ENCODE peak calls at places on chromosomes 16 and 17, in eight cellular contexts. One of them, this sample, is unnamed.

GRCh38 chr16:19696312-19696711 is 21.7 kb downstream of the KNOP1 start:
- DNase-seq in endothelial cell of umbilical vein: peak
- DNase-seq in BJ: peak
- DNase-seq in lower lobe of right lung: peak
- DNase-seq in type B pancreatic cell: no peak
- DNase-seq in CD4-positive, alpha-beta T cell: peak
- DNase-seq in colonic mucosa: peak
- DNase-seq in endothelial cell: no peak
- DNase-seq in this sample: peak

GRCh38 chr17:57372156-57372555 is 115.8 kb downstream of the MSI2 start:
- DNase-seq in type B pancreatic cell: no peak
- DNase-seq in CD4-positive, alpha-beta T cell: no peak
- DNase-seq in lower lobe of right lung: no peak
- DNase-seq in colonic mucosa: no peak
- DNase-seq in endothelial cell of umbilical vein: peak
- DNase-seq in endothelial cell: no peak
- DNase-seq in BJ: no peak
- DNase-seq in this sample: peak

GRCh38 chr16:29694384-29695195 is 15.6 kb downstream of the QPRT start:
- DNase-seq in BJ: no peak
- DNase-seq in endothelial cell of umbilical vein: no peak
- DNase-seq in endothelial cell: no peak
- DNase-seq in type B pancreatic cell: no peak
- DNase-seq in lower lobe of right lung: peak
- DNase-seq in colonic mucosa: no peak
- DNase-seq in CD4-positive, alpha-beta T cell: no peak
- DNase-seq in this sample: no peak

GRCh38 chr17:39659286-39660010 is 5.7 kb upstream of the TCAP start:
- DNase-seq in type B pancreatic cell: no peak
- DNase-seq in endothelial cell: no peak
- DNase-seq in BJ: no peak
- DNase-seq in endothelial cell of umbilical vein: peak
- DNase-seq in CD4-positive, alpha-beta T cell: no peak
- DNase-seq in colonic mucosa: no peak
- DNase-seq in lower lobe of right lung: no peak
- DNase-seq in this sample: no peak

GRCh38 chr17:46026045-46026814 is 27.2 kb downstream of the STH start:
- DNase-seq in type B pancreatic cell: no peak
- DNase-seq in colonic mucosa: no peak
- DNase-seq in CD4-positive, alpha-beta T cell: no peak
- DNase-seq in lower lobe of right lung: no peak
- DNase-seq in BJ: no peak
- DNase-seq in endothelial cell: no peak
- DNase-seq in endothelial cell of umbilical vein: no peak
- DNase-seq in this sample: no peak

GRCh38 chr17:80071116-80071980 is 30.0 kb upstream of the GAA start:
- DNase-seq in BJ: no peak
- DNase-seq in endothelial cell of umbilical vein: peak
- DNase-seq in type B pancreatic cell: no peak
- DNase-seq in endothelial cell: no peak
- DNase-seq in colonic mucosa: peak
- DNase-seq in CD4-positive, alpha-beta T cell: no peak
- DNase-seq in lower lobe of right lung: no peak
- DNase-seq in this sample: peak

GRCh38 chr16:85151603-85152413 is 39.5 kb upstream of the CIBAR2 start:
- DNase-seq in endothelial cell of umbilical vein: peak
- DNase-seq in endothelial cell: no peak
- DNase-seq in BJ: peak
- DNase-seq in type B pancreatic cell: no peak
- DNase-seq in lower lobe of right lung: no peak
- DNase-seq in CD4-positive, alpha-beta T cell: no peak
- DNase-seq in colonic mucosa: peak
- DNase-seq in this sample: peak

GRCh38 chr17:75795820-75796607 is 11.4 kb downstream of the UNK start:
- DNase-seq in type B pancreatic cell: no peak
- DNase-seq in endothelial cell: no peak
- DNase-seq in BJ: no peak
- DNase-seq in lower lobe of right lung: peak
- DNase-seq in colonic mucosa: no peak
- DNase-seq in CD4-positive, alpha-beta T cell: no peak
- DNase-seq in endothelial cell of umbilical vein: no peak
- DNase-seq in this sample: no peak

GRCh38 chr16:57305159-57305811 is 20.8 kb upstream of the PLLP start:
- DNase-seq in colonic mucosa: no peak
- DNase-seq in lower lobe of right lung: no peak
- DNase-seq in BJ: no peak
- DNase-seq in type B pancreatic cell: no peak
- DNase-seq in CD4-positive, alpha-beta T cell: no peak
- DNase-seq in endothelial cell of umbilical vein: no peak
- DNase-seq in endothelial cell: no peak
- DNase-seq in this sample: peak

GRCh38 chr17:77961741-77962140 is 3.2 kb downstream of the TNRC6C start:
- DNase-seq in type B pancreatic cell: no peak
- DNase-seq in CD4-positive, alpha-beta T cell: no peak
- DNase-seq in endothelial cell of umbilical vein: no peak
- DNase-seq in BJ: no peak
- DNase-seq in lower lobe of right lung: no peak
- DNase-seq in colonic mucosa: no peak
- DNase-seq in endothelial cell: no peak
- DNase-seq in this sample: peak

GRCh38 chr17:27977751-27978688 is 64.5 kb upstream of the NLK start:
- DNase-seq in lower lobe of right lung: no peak
- DNase-seq in type B pancreatic cell: no peak
- DNase-seq in BJ: no peak
- DNase-seq in colonic mucosa: no peak
- DNase-seq in endothelial cell: no peak
- DNase-seq in endothelial cell of umbilical vein: no peak
- DNase-seq in CD4-positive, alpha-beta T cell: no peak
- DNase-seq in this sample: no peak

GRCh38 chr17:50564916-50565315 is 4.4 kb downstream of the CACNA1G start:
- DNase-seq in endothelial cell of umbilical vein: no peak
- DNase-seq in BJ: no peak
- DNase-seq in type B pancreatic cell: no peak
- DNase-seq in CD4-positive, alpha-beta T cell: no peak
- DNase-seq in colonic mucosa: peak
- DNase-seq in endothelial cell: no peak
- DNase-seq in lower lobe of right lung: no peak
- DNase-seq in this sample: peak

GRCh38 chr16:66344533-66345145 is 21.9 kb upstream of the CDH5 start:
- DNase-seq in colonic mucosa: peak
- DNase-seq in BJ: no peak
- DNase-seq in endothelial cell: peak
- DNase-seq in type B pancreatic cell: no peak
- DNase-seq in CD4-positive, alpha-beta T cell: no peak
- DNase-seq in lower lobe of right lung: no peak
- DNase-seq in endothelial cell of umbilical vein: peak
- DNase-seq in this sample: peak

GRCh38 chr16:68190099-68190498 is 45.8 kb downstream of the ESRP2 start:
- DNase-seq in lower lobe of right lung: no peak
- DNase-seq in endothelial cell of umbilical vein: no peak
- DNase-seq in BJ: no peak
- DNase-seq in endothelial cell: no peak
- DNase-seq in CD4-positive, alpha-beta T cell: no peak
- DNase-seq in colonic mucosa: no peak
- DNase-seq in type B pancreatic cell: no peak
- DNase-seq in this sample: no peak

GRCh38 chr16:68235105-68235881 is 634 bp downstream of the ESRP2 start:
- DNase-seq in endothelial cell of umbilical vein: no peak
- DNase-seq in colonic mucosa: peak
- DNase-seq in lower lobe of right lung: peak
- DNase-seq in BJ: no peak
- DNase-seq in type B pancreatic cell: peak
- DNase-seq in CD4-positive, alpha-beta T cell: no peak
- DNase-seq in endothelial cell: no peak
- DNase-seq in this sample: no peak

GRCh38 chr17:60277258-60277657 is 114.7 kb downstream of the USP32 start:
- DNase-seq in endothelial cell of umbilical vein: no peak
- DNase-seq in endothelial cell: no peak
- DNase-seq in CD4-positive, alpha-beta T cell: no peak
- DNase-seq in lower lobe of right lung: no peak
- DNase-seq in colonic mucosa: no peak
- DNase-seq in BJ: no peak
- DNase-seq in type B pancreatic cell: no peak
- DNase-seq in this sample: no peak

GRCh38 chr16:73040136-73040535 is 7.8 kb downstream of the ZFHX3 start:
- DNase-seq in endothelial cell: no peak
- DNase-seq in endothelial cell of umbilical vein: no peak
- DNase-seq in type B pancreatic cell: no peak
- DNase-seq in lower lobe of right lung: no peak
- DNase-seq in CD4-positive, alpha-beta T cell: no peak
- DNase-seq in BJ: no peak
- DNase-seq in colonic mucosa: no peak
- DNase-seq in this sample: no peak

GRCh38 chr17:16875662-16876061 is 96.3 kb downstream of the TNFRSF13B start:
- DNase-seq in endothelial cell: no peak
- DNase-seq in CD4-positive, alpha-beta T cell: no peak
- DNase-seq in BJ: no peak
- DNase-seq in lower lobe of right lung: no peak
- DNase-seq in type B pancreatic cell: no peak
- DNase-seq in colonic mucosa: no peak
- DNase-seq in endothelial cell of umbilical vein: no peak
- DNase-seq in this sample: peak

GRCh38 chr16:31214705-31215286 is 877 bp downstream of the TRIM72 start:
- DNase-seq in endothelial cell of umbilical vein: no peak
- DNase-seq in CD4-positive, alpha-beta T cell: no peak
- DNase-seq in BJ: no peak
- DNase-seq in lower lobe of right lung: peak
- DNase-seq in colonic mucosa: no peak
- DNase-seq in endothelial cell: peak
- DNase-seq in type B pancreatic cell: no peak
- DNase-seq in this sample: no peak

GRCh38 chr17:19647697-19648474 is 665 bp upstream of the ALDH3A2 start:
- DNase-seq in CD4-positive, alpha-beta T cell: peak
- DNase-seq in colonic mucosa: peak
- DNase-seq in endothelial cell: peak
- DNase-seq in BJ: no peak
- DNase-seq in lower lobe of right lung: peak
- DNase-seq in endothelial cell of umbilical vein: peak
- DNase-seq in type B pancreatic cell: peak
- DNase-seq in this sample: peak

GRCh38 chr17:66304304-66305174 is 2.1 kb downstream of the PRKCA start:
- DNase-seq in endothelial cell: no peak
- DNase-seq in CD4-positive, alpha-beta T cell: peak
- DNase-seq in type B pancreatic cell: no peak
- DNase-seq in colonic mucosa: peak
- DNase-seq in BJ: no peak
- DNase-seq in endothelial cell of umbilical vein: peak
- DNase-seq in lower lobe of right lung: no peak
- DNase-seq in this sample: no peak

DNA sequence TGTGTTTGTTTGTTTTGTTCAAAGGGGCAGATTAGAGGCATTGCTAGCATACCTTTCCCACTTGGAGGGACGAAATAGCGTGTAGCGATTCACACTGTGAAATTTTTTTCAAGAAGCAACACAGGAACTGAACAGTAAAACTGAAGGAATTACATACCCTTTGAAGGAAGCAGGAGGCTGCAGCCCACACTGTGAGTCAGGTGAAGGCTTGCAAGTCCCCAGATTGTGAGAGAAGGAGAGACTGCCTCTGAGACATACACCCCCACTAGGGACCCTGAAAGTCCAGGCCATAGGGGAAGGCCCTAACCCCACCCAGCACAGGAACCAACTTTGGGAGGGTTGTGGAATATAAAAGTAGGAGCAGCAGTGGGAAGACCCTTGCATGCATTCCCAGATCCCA is 69.6 kb upstream of the HS3ST3A1 start:
- DNase-seq in type B pancreatic cell: no peak
- DNase-seq in endothelial cell of umbilical vein: no peak
- DNase-seq in colonic mucosa: no peak
- DNase-seq in endothelial cell: no peak
- DNase-seq in BJ: no peak
- DNase-seq in lower lobe of right lung: no peak
- DNase-seq in CD4-positive, alpha-beta T cell: no peak
- DNase-seq in this sample: no peak
- TF ChIP-seq CTCF in type B pancreatic cell: no peak
- TF ChIP-seq CTCF in endothelial cell of umbilical vein: no peak
- TF ChIP-seq CTCF in colonic mucosa: no peak
- TF ChIP-seq CTCF in endothelial cell: no peak
- TF ChIP-seq CTCF in BJ: no peak
- TF ChIP-seq CTCF in lower lobe of right lung: no peak
- TF ChIP-seq CTCF in CD4-positive, alpha-beta T cell: no peak
- TF ChIP-seq CTCF in this sample: no peak

GRCh38 chr16:69494993-69495392 is 70.6 kb downstream of the CYB5B start:
- DNase-seq in endothelial cell: peak
- DNase-seq in CD4-positive, alpha-beta T cell: no peak
- DNase-seq in colonic mucosa: peak
- DNase-seq in BJ: no peak
- DNase-seq in endothelial cell of umbilical vein: peak
- DNase-seq in type B pancreatic cell: no peak
- DNase-seq in lower lobe of right lung: no peak
- DNase-seq in this sample: no peak
- TF ChIP-seq CTCF in endothelial cell: peak
- TF ChIP-seq CTCF in CD4-positive, alpha-beta T cell: no peak
- TF ChIP-seq CTCF in colonic mucosa: peak
- TF ChIP-seq CTCF in BJ: peak
- TF ChIP-seq CTCF in endothelial cell of umbilical vein: peak
- TF ChIP-seq CTCF in type B pancreatic cell: peak
- TF ChIP-seq CTCF in lower lobe of right lung: peak
- TF ChIP-seq CTCF in this sample: peak

GRCh38 chr17:82452162-82452561 is 1.6 kb upstream of the CYBC1 start:
- DNase-seq in BJ: no peak
- DNase-seq in colonic mucosa: no peak
- DNase-seq in endothelial cell of umbilical vein: no peak
- DNase-seq in CD4-positive, alpha-beta T cell: no peak
- DNase-seq in endothelial cell: no peak
- DNase-seq in lower lobe of right lung: no peak
- DNase-seq in type B pancreatic cell: no peak
- DNase-seq in this sample: no peak

GRCh38 chr17:82449136-82449882 is 1.2 kb downstream of the CYBC1 start:
- DNase-seq in CD4-positive, alpha-beta T cell: peak
- DNase-seq in type B pancreatic cell: no peak
- DNase-seq in lower lobe of right lung: no peak
- DNase-seq in BJ: no peak
- DNase-seq in endothelial cell of umbilical vein: no peak
- DNase-seq in endothelial cell: peak
- DNase-seq in colonic mucosa: no peak
- DNase-seq in this sample: no peak

GRCh38 chr17:82449883-82450356 is 632 bp downstream of the CYBC1 start:
- DNase-seq in colonic mucosa: peak
- DNase-seq in CD4-positive, alpha-beta T cell: peak
- DNase-seq in BJ: no peak
- DNase-seq in endothelial cell of umbilical vein: no peak
- DNase-seq in type B pancreatic cell: no peak
- DNase-seq in lower lobe of right lung: no peak
- DNase-seq in endothelial cell: no peak
- DNase-seq in this sample: no peak

GRCh38 chr17:82446649-82447048 is 3.9 kb downstream of the CYBC1 start:
- DNase-seq in BJ: no peak
- DNase-seq in type B pancreatic cell: no peak
- DNase-seq in lower lobe of right lung: no peak
- DNase-seq in CD4-positive, alpha-beta T cell: no peak
- DNase-seq in colonic mucosa: no peak
- DNase-seq in endothelial cell: no peak
- DNase-seq in endothelial cell of umbilical vein: no peak
- DNase-seq in this sample: no peak

GRCh38 chr17:82450357-82451106 is at the start of gene CYBC1:
- DNase-seq in endothelial cell: peak
- DNase-seq in CD4-positive, alpha-beta T cell: peak
- DNase-seq in endothelial cell of umbilical vein: peak
- DNase-seq in type B pancreatic cell: peak
- DNase-seq in colonic mucosa: peak
- DNase-seq in lower lobe of right lung: peak
- DNase-seq in BJ: peak
- DNase-seq in this sample: peak
- TF ChIP-seq CTCF in endothelial cell: no peak
- TF ChIP-seq CTCF in CD4-positive, alpha-beta T cell: no peak
- TF ChIP-seq CTCF in endothelial cell of umbilical vein: no peak
- TF ChIP-seq CTCF in type B pancreatic cell: no peak
- TF ChIP-seq CTCF in colonic mucosa: no peak
- TF ChIP-seq CTCF in lower lobe of right lung: no peak
- TF ChIP-seq CTCF in BJ: no peak
- TF ChIP-seq CTCF in this sample: no peak

GRCh38 chr16:6165330-6165984 is 1067.9 kb upstream of the EEF2KMT start:
- DNase-seq in lower lobe of right lung: no peak
- DNase-seq in endothelial cell: no peak
- DNase-seq in endothelial cell of umbilical vein: no peak
- DNase-seq in type B pancreatic cell: no peak
- DNase-seq in colonic mucosa: no peak
- DNase-seq in BJ: no peak
- DNase-seq in CD4-positive, alpha-beta T cell: no peak
- DNase-seq in this sample: no peak
- TF ChIP-seq CTCF in lower lobe of right lung: no peak
- TF ChIP-seq CTCF in endothelial cell: peak
- TF ChIP-seq CTCF in endothelial cell of umbilical vein: no peak
- TF ChIP-seq CTCF in type B pancreatic cell: peak
- TF ChIP-seq CTCF in colonic mucosa: no peak
- TF ChIP-seq CTCF in BJ: no peak
- TF ChIP-seq CTCF in CD4-positive, alpha-beta T cell: no peak
- TF ChIP-seq CTCF in this sample: no peak

This sample was measured in fibroblast of the aortic adventitia.